ENCODE peak calls at places on chromosomes 12 and 14, in seven cellular contexts. L, Z, X, F, T, C and A are unnamed samples.

GRCh38 chr12:120183211-120183631 is 11.3 kb downstream of the GCN1 start:
- DNase-seq in C (peak; percentile 46), T (no peak), L (no peak), X (no peak), F (no peak), Z (peak; percentile 18), A (no peak)

GRCh38 chr12:46214668-46215429 is 54.0 kb downstream of the SLC38A1 start:
- DNase-seq in Z (no peak), F (no peak), C (peak; percentile 25), X (no peak), L (no peak), T (peak; percentile 73), A (peak; percentile 68)

GRCh38 chr14:104433401-104434213 is 146.0 kb upstream of the C14orf180 start:
- DNase-seq in C (no peak), Z (no peak), F (no peak), X (no peak), L (no peak), T (no peak), A (no peak)

GRCh38 chr14:22691171-22691570 is 47.0 kb upstream of the OR6J1 start:
- DNase-seq in Z (peak; percentile 69), C (peak; percentile 94), T (no peak), F (no peak), X (no peak), L (peak; percentile 3), A (no peak)

GRCh38 chr12:48601013-48601756 is 31.3 kb upstream of the LALBA start:
- DNase-seq in C (peak; percentile 29), Z (no peak), X (no peak), F (peak; percentile 55), L (peak; percentile 28), T (no peak), A (peak; percentile 53)

GRCh38 chr14:95025218-95025617 is 132.1 kb downstream of the DICER1 start:
- DNase-seq in X (no peak), L (no peak), F (no peak), T (no peak), Z (no peak), C (no peak), A (no peak)

GRCh38 chr12:49019435-49020317 is 1.1 kb upstream of the PRKAG1 start:
- DNase-seq in L (peak; percentile 30), C (peak; percentile 41), F (peak; percentile 30), X (no peak), T (no peak), Z (peak; percentile 20), A (no peak)

GRCh38 chr12:48811454-48812090 is 6.7 kb upstream of the CACNB3 start:
- DNase-seq in X (no peak), T (no peak), L (no peak), C (no peak), Z (no peak), F (no peak), A (no peak)

GRCh38 chr12:50542448-50542847 is 37.7 kb downstream of the DIP2B start:
- DNase-seq in T (no peak), Z (peak; percentile 51), X (no peak), L (peak; percentile 99), F (peak; percentile 98), C (peak; percentile 82), A (no peak)

GRCh38 chr14:76939015-76939742 is 89.3 kb downstream of the IRF2BPL start:
- DNase-seq in C (no peak), L (no peak), F (no peak), T (no peak), X (no peak), Z (no peak), A (no peak)

GRCh38 chr14:69298131-69299071 is 38.4 kb downstream of the GALNT16 start:
- DNase-seq in Z (no peak), X (peak; percentile 78), F (no peak), L (no peak), T (no peak), C (no peak), A (no peak)

GRCh38 chr12:4829161-4829792 is 80.4 kb upstream of the KCNA1 start:
- DNase-seq in L (no peak), Z (no peak), T (no peak), X (no peak), C (no peak), F (no peak), A (peak; percentile 61)

GRCh38 chr14:58535084-58535483 is 102.7 kb upstream of the DACT1 start:
- DNase-seq in F (no peak), L (no peak), X (no peak), C (peak; percentile 63), Z (peak; percentile 43), T (no peak), A (no peak)

GRCh38 chr14:29804481-29804880 is 123.2 kb downstream of the PRKD1 start:
- DNase-seq in L (no peak), T (no peak), C (no peak), X (no peak), F (no peak), Z (no peak), A (no peak)

GRCh38 chr12:89162704-89163261 is 189.5 kb downstream of the DUSP6 start:
- DNase-seq in L (peak; percentile 100), X (no peak), T (no peak), C (peak; percentile 98), F (peak; percentile 100), Z (peak; percentile 97), A (peak; percentile 49)

DNA sequence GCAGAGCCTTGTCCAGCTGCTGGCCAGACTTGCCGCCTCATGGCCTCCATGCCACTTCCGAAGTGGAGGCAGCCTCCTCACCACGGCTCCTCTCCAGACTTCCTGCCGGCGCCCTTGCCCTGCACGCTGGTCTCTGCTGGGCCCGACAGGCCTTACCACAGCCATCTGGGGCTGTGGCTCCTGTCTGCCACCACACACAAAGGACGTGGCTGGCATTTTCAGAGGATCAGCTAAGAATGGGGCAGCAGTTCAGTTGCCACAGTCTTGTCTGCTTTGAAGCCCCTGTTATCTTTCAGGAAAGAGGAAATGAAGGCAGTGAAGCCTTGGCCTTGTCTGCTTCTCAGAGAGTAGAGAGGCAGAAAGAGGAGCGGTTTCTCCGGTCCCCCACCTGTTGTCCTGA is 178.0 kb upstream of the FKBP4 start:
- DNase-seq in C (no peak), F (no peak), T (no peak), Z (no peak), L (no peak), X (no peak), A (no peak)
- H3K4me3 ChIP-seq in C (no peak overlapping the region), F (no peak overlapping the region), T (no peak overlapping the region), Z (no peak overlapping the region), L (no peak overlapping the region), X (no peak overlapping the region), A (no peak overlapping the region)

DNA sequence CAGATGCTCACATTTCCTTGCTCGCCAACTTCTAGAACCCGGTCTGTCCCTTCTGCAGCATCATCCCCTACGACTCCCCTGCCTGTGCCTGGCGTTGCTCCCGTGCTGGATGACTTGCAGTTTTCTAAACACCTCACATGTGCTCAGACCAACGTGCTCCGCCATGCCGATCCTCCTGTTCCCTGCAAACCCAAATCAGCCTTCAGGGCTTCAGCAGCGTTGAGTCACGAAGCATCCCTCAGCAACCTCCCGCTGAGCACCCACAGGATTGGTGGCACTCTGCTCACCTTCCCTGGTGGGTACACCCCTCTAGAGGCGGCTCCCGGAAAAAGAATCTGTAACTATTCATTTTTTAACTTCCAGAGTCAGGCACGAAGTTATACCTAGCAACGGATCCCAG is 2.8 kb upstream of the PIWIL1 start:
- DNase-seq in X (no peak), Z (no peak), T (no peak), F (peak; percentile 9), C (no peak), L (peak; percentile 26), A (no peak)
- H3K4me3 ChIP-seq in X (no peak overlapping the region), Z (no peak overlapping the region), T (no peak overlapping the region), F (no peak overlapping the region), C (no peak overlapping the region), L (no peak overlapping the region), A (no peak overlapping the region)

GRCh38 chr12:79935021-79935623 is at the start of gene PPP1R12A:
- DNase-seq in L (peak; percentile 88), X (peak; percentile 97), T (peak; percentile 83), F (peak; percentile 97), Z (peak; percentile 99), C (peak; percentile 98), A (peak; percentile 97)

GRCh38 chr12:79935624-79936040 is 735 bp upstream of the PPP1R12A start:
- DNase-seq in Z (peak; percentile 67), T (no peak), L (peak; percentile 30), F (peak; percentile 19), X (no peak), C (peak; percentile 54), A (no peak)

GRCh38 chr12:79934309-79935020 is 432 bp downstream of the PPP1R12A start:
- DNase-seq in C (peak; percentile 56), X (no peak), T (peak; percentile 16), Z (no peak), L (peak; percentile 13), F (no peak), A (no peak)

GRCh38 chr12:79938843-79939242 is 3.9 kb upstream of the PPP1R12A start:
- DNase-seq in F (no peak), Z (no peak), T (no peak), L (no peak), C (no peak), X (no peak), A (no peak)

GRCh38 chr12:79936670-79937069 is 1.8 kb upstream of the PPP1R12A start:
- DNase-seq in C (peak; percentile 21), Z (no peak), F (no peak), L (no peak), X (no peak), T (no peak), A (no peak)
- H3K4me3 ChIP-seq in C (peak overlapping the region; percentile 94), Z (no peak overlapping the region), F (peak overlapping the region; percentile 4), L (no peak overlapping the region), X (peak overlapping the region; percentile 85), T (no peak overlapping the region), A (no peak overlapping the region)

GRCh38 chr12:54324617-54325441 is at the start of gene COPZ1:
- DNase-seq in C (peak; percentile 100), T (peak; percentile 88), F (peak; percentile 100), L (peak; percentile 99), X (peak; percentile 94), Z (peak; percentile 100), A (peak; percentile 90)

GRCh38 chr12:54330442-54330841 is 5.5 kb downstream of the COPZ1 start:
- DNase-seq in F (no peak), C (no peak), T (no peak), Z (no peak), X (no peak), L (no peak), A (no peak)

GRCh38 chr12:54329756-54330155 is 4.8 kb downstream of the COPZ1 start:
- DNase-seq in T (no peak), Z (no peak), C (peak; percentile 46), F (no peak), X (no peak), L (no peak), A (no peak)

GRCh38 chr12:54331461-54331860 is 6.5 kb downstream of the COPZ1 start:
- DNase-seq in X (no peak), Z (no peak), T (no peak), C (no peak), F (no peak), L (no peak), A (no peak)

DNA sequence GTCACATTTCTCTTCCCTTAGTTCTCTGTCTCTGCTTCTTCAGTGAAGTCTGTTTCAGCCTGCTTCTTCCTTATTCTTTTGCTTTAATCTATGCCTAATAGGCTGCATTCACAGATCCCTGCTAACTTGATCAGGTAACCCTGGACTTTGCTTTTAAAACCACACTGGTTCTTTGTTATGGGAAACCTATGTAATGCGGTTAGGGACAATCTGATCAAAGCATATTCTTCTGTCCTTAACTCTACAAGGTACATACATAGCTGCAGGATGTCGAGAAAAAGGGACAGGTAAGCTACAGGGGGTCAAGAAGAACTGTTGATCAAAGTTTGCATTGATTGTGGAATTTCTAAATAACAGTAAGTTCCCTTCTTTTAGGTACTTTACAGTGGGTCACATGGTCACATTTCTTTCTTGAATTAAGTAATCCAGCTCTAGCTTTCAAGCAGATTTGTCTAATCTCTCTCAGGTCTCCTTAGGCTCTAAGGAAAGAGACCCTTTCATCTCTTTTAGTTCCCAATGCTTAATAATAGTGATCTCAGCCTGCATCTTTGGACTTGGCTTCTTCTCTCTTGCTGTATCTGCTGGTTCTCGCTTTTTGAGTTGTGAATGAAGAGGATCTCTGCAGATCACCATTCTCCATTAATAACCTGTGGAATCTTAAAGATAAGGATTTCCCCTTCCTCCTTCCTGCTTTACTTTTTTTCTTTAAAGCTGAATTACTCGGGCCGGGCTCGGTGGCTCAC is 3.8 kb downstream of the COPZ1 start:
- DNase-seq in T (no peak), C (no peak), F (no peak), L (no peak), Z (no peak), X (no peak), A (no peak)
- H3K4me3 ChIP-seq in T (no peak overlapping the region), C (no peak overlapping the region), F (no peak overlapping the region), L (no peak overlapping the region), Z (no peak overlapping the region), X (no peak overlapping the region), A (no peak overlapping the region)